ENCODE peak calls at places on chromosomes 3 and 15, in four cellular contexts. One of them, this sample, is unnamed.

GRCh38 chr3:86969500-86970189 is 21.3 kb downstream of the VGLL3 start:
- DNase-seq in SHP77 treated with DMSO at 0.1 percent for 48 hours: no peak
- DNase-seq in T follicular helper cell: no peak
- DNase-seq in OCI-LY7: peak
- DNase-seq in this sample: no peak

GRCh38 chr3:51799879-51800757 is 21.1 kb upstream of the IQCF6 start:
- DNase-seq in OCI-LY7: peak
- DNase-seq in T follicular helper cell: no peak
- DNase-seq in SHP77 treated with DMSO at 0.1 percent for 48 hours: peak
- DNase-seq in this sample: no peak

GRCh38 chr3:150778793-150779401 is 15.9 kb upstream of the SIAH2 start:
- DNase-seq in SHP77 treated with DMSO at 0.1 percent for 48 hours: no peak
- DNase-seq in T follicular helper cell: no peak
- DNase-seq in OCI-LY7: no peak
- DNase-seq in this sample: no peak

GRCh38 chr3:43649365-43649968 is 27.7 kb upstream of the ANO10 start:
- DNase-seq in OCI-LY7: no peak
- DNase-seq in T follicular helper cell: no peak
- DNase-seq in SHP77 treated with DMSO at 0.1 percent for 48 hours: no peak
- DNase-seq in this sample: peak

GRCh38 chr3:43061101-43061895 is 44.6 kb downstream of the POMGNT2 start:
- DNase-seq in T follicular helper cell: no peak
- DNase-seq in OCI-LY7: no peak
- DNase-seq in SHP77 treated with DMSO at 0.1 percent for 48 hours: no peak
- DNase-seq in this sample: no peak

GRCh38 chr15:95742836-95743235 is 587.7 kb upstream of the NR2F2 start:
- DNase-seq in SHP77 treated with DMSO at 0.1 percent for 48 hours: no peak
- DNase-seq in OCI-LY7: no peak
- DNase-seq in T follicular helper cell: no peak
- DNase-seq in this sample: no peak

GRCh38 chr3:15796331-15796730 is 1.4 kb downstream of the ANKRD28 start:
- DNase-seq in T follicular helper cell: no peak
- DNase-seq in OCI-LY7: no peak
- DNase-seq in SHP77 treated with DMSO at 0.1 percent for 48 hours: no peak
- DNase-seq in this sample: no peak

GRCh38 chr15:41936649-41937567 is 35.4 kb downstream of the EHD4 start:
- DNase-seq in SHP77 treated with DMSO at 0.1 percent for 48 hours: no peak
- DNase-seq in T follicular helper cell: peak
- DNase-seq in OCI-LY7: no peak
- DNase-seq in this sample: peak

GRCh38 chr3:172929451-172929850 is 178.9 kb downstream of the ECT2 start:
- DNase-seq in SHP77 treated with DMSO at 0.1 percent for 48 hours: no peak
- DNase-seq in T follicular helper cell: no peak
- DNase-seq in OCI-LY7: no peak
- DNase-seq in this sample: no peak

GRCh38 chr3:131856171-131856570 is 178.6 kb downstream of the CPNE4 start:
- DNase-seq in T follicular helper cell: no peak
- DNase-seq in SHP77 treated with DMSO at 0.1 percent for 48 hours: no peak
- DNase-seq in OCI-LY7: no peak
- DNase-seq in this sample: no peak

GRCh38 chr3:53938645-53939044 is 47.0 kb upstream of the SELENOK start:
- DNase-seq in T follicular helper cell: no peak
- DNase-seq in OCI-LY7: peak
- DNase-seq in SHP77 treated with DMSO at 0.1 percent for 48 hours: peak
- DNase-seq in this sample: peak

GRCh38 chr3:54951405-54951804 is 23.5 kb upstream of the LRTM1 start:
- DNase-seq in T follicular helper cell: no peak
- DNase-seq in OCI-LY7: peak
- DNase-seq in SHP77 treated with DMSO at 0.1 percent for 48 hours: no peak
- DNase-seq in this sample: peak

GRCh38 chr3:45437388-45437787 is 49.0 kb downstream of the LARS2 start:
- DNase-seq in T follicular helper cell: no peak
- DNase-seq in OCI-LY7: no peak
- DNase-seq in SHP77 treated with DMSO at 0.1 percent for 48 hours: no peak
- DNase-seq in this sample: no peak

GRCh38 chr3:66394261-66395249 is 106.3 kb downstream of the LRIG1 start:
- DNase-seq in OCI-LY7: no peak
- DNase-seq in T follicular helper cell: no peak
- DNase-seq in SHP77 treated with DMSO at 0.1 percent for 48 hours: no peak
- DNase-seq in this sample: no peak

GRCh38 chr15:81046290-81046689 is 45.6 kb downstream of the TLNRD1 start:
- DNase-seq in T follicular helper cell: no peak
- DNase-seq in SHP77 treated with DMSO at 0.1 percent for 48 hours: no peak
- DNase-seq in OCI-LY7: no peak
- DNase-seq in this sample: no peak

GRCh38 chr3:101926594-101927105 is 77.3 kb downstream of the NFKBIZ start:
- DNase-seq in OCI-LY7: no peak
- DNase-seq in SHP77 treated with DMSO at 0.1 percent for 48 hours: no peak
- DNase-seq in T follicular helper cell: no peak
- DNase-seq in this sample: no peak

GRCh38 chr3:146067048-146067447 is 93.9 kb downstream of the PLOD2 start:
- DNase-seq in T follicular helper cell: no peak
- DNase-seq in OCI-LY7: no peak
- DNase-seq in SHP77 treated with DMSO at 0.1 percent for 48 hours: no peak
- DNase-seq in this sample: no peak

GRCh38 chr3:4421121-4421520 is 45.9 kb downstream of the SUMF1 start:
- DNase-seq in T follicular helper cell: no peak
- DNase-seq in SHP77 treated with DMSO at 0.1 percent for 48 hours: no peak
- DNase-seq in OCI-LY7: no peak
- DNase-seq in this sample: no peak

GRCh38 chr3:24264748-24265158 is 229.9 kb downstream of the THRB start:
- DNase-seq in OCI-LY7: peak
- DNase-seq in T follicular helper cell: no peak
- DNase-seq in SHP77 treated with DMSO at 0.1 percent for 48 hours: no peak
- DNase-seq in this sample: no peak

GRCh38 chr3:27596334-27596841 is 112.2 kb upstream of the SLC4A7 start:
- DNase-seq in OCI-LY7: peak
- DNase-seq in SHP77 treated with DMSO at 0.1 percent for 48 hours: no peak
- DNase-seq in T follicular helper cell: no peak
- DNase-seq in this sample: no peak

GRCh38 chr3:133538154-133538553 is 35.3 kb upstream of the CDV3 start:
- DNase-seq in SHP77 treated with DMSO at 0.1 percent for 48 hours: no peak
- DNase-seq in OCI-LY7: no peak
- DNase-seq in T follicular helper cell: no peak
- DNase-seq in this sample: no peak

GRCh38 chr15:88144921-88145320 is 111.6 kb downstream of the NTRK3 start:
- DNase-seq in OCI-LY7: no peak
- DNase-seq in SHP77 treated with DMSO at 0.1 percent for 48 hours: no peak
- DNase-seq in T follicular helper cell: no peak
- DNase-seq in this sample: no peak

GRCh38 chr3:18712713-18713575 is 287.8 kb upstream of the SATB1 start:
- DNase-seq in T follicular helper cell: no peak
- DNase-seq in SHP77 treated with DMSO at 0.1 percent for 48 hours: no peak
- DNase-seq in OCI-LY7: no peak
- DNase-seq in this sample: no peak

GRCh38 chr3:42892807-42893206 is 13.1 kb upstream of the ZNF662 start:
- DNase-seq in OCI-LY7: no peak
- DNase-seq in SHP77 treated with DMSO at 0.1 percent for 48 hours: no peak
- DNase-seq in T follicular helper cell: no peak
- DNase-seq in this sample: no peak

GRCh38 chr3:63818282-63819150 is 583 bp upstream of the C3orf49 start:
- DNase-seq in T follicular helper cell: peak
- DNase-seq in OCI-LY7: peak
- DNase-seq in SHP77 treated with DMSO at 0.1 percent for 48 hours: no peak
- DNase-seq in this sample: peak

GRCh38 chr3:150889105-150889504 is 16.1 kb downstream of the MINDY4B start:
- DNase-seq in T follicular helper cell: no peak
- DNase-seq in SHP77 treated with DMSO at 0.1 percent for 48 hours: no peak
- DNase-seq in OCI-LY7: no peak
- DNase-seq in this sample: no peak

GRCh38 chr3:83842511-83842910 is 1116.3 kb upstream of the CADM2 start:
- DNase-seq in T follicular helper cell: no peak
- DNase-seq in SHP77 treated with DMSO at 0.1 percent for 48 hours: no peak
- DNase-seq in OCI-LY7: no peak
- DNase-seq in this sample: no peak

GRCh38 chr3:156455839-156456238 is 99.1 kb downstream of the SSR3 start:
- DNase-seq in OCI-LY7: no peak
- DNase-seq in SHP77 treated with DMSO at 0.1 percent for 48 hours: no peak
- DNase-seq in T follicular helper cell: no peak
- DNase-seq in this sample: no peak

GRCh38 chr15:48330045-48330840 is 986 bp upstream of the DUT start:
- DNase-seq in T follicular helper cell: no peak
- DNase-seq in OCI-LY7: no peak
- DNase-seq in SHP77 treated with DMSO at 0.1 percent for 48 hours: no peak
- DNase-seq in this sample: no peak

GRCh38 chr3:175526609-175527280 is 667.6 kb downstream of the NAALADL2 start:
- DNase-seq in T follicular helper cell: no peak
- DNase-seq in SHP77 treated with DMSO at 0.1 percent for 48 hours: no peak
- DNase-seq in OCI-LY7: no peak
- DNase-seq in this sample: no peak